ENCODE peak calls at places on chromosomes 13 and 19, in four cellular contexts. P is neural progenitor cell, K is HL-60, I is psoas muscle. O is an unnamed sample. For H3K27me3, the result is how much of the 10 kb centered on the place peaks cover.

GRCh38 chr19:37975071-37975470 is 68.1 kb downstream of the SIPA1L3 start:
- DNase-seq in I (no peak), K (no peak), P (no peak), O (no peak)

GRCh38 chr13:114132419-114133121 is at the start of gene RASA3:
- DNase-seq in K (no peak), I (peak), P (peak), O (peak)

GRCh38 chr19:49017666-49018351 is 918 bp upstream of the LHB start:
- DNase-seq in I (peak), P (peak), K (no peak), O (peak)

GRCh38 chr19:30360378-30361106 is 11.6 kb upstream of the ZNF536 start:
- DNase-seq in I (no peak), P (peak), K (no peak), O (peak)

GRCh38 chr19:42634409-42635232 is 39.9 kb upstream of the CEACAM8 start:
- DNase-seq in I (no peak), P (peak), K (peak), O (peak)

GRCh38 chr19:19642506-19643157 is 825 bp downstream of the GMIP start:
- DNase-seq in K (peak), P (peak), I (no peak), O (peak)

GRCh38 chr19:34639491-34640085 is 37.4 kb downstream of the SCGB2B2 start:
- DNase-seq in P (peak), I (no peak), K (peak), O (peak)

GRCh38 chr19:31803819-31804446 is 454.7 kb upstream of the TSHZ3 start:
- DNase-seq in K (no peak), P (no peak), I (no peak), O (no peak)

GRCh38 chr19:23799321-23799720 is 40.6 kb upstream of the ZNF681 start:
- DNase-seq in I (no peak), P (no peak), K (no peak), O (no peak)

GRCh38 chr13:39600766-39601165 is 2.2 kb downstream of the LHFPL6 start:
- DNase-seq in K (no peak), P (peak), I (peak), O (peak)

GRCh38 chr13:50915562-50915961 is 6.0 kb downstream of the RNASEH2B start:
- DNase-seq in K (no peak), I (no peak), P (peak), O (no peak)

GRCh38 chr19:47209323-47210179 is 21.4 kb downstream of the BBC3 start:
- DNase-seq in P (peak), I (no peak), K (no peak), O (no peak)

GRCh38 chr13:73481265-73481664 is 422.5 kb downstream of the KLF5 start:
- DNase-seq in K (no peak), I (no peak), P (no peak), O (no peak)

GRCh38 chr13:113411216-113412023 is 41.9 kb downstream of the ADPRHL1 start:
- DNase-seq in K (no peak), P (peak), I (peak), O (no peak)

GRCh38 chr13:51849145-51850101 is 4.4 kb upstream of the TMEM272 start:
- DNase-seq in I (no peak), K (no peak), P (peak), O (peak)

DNA sequence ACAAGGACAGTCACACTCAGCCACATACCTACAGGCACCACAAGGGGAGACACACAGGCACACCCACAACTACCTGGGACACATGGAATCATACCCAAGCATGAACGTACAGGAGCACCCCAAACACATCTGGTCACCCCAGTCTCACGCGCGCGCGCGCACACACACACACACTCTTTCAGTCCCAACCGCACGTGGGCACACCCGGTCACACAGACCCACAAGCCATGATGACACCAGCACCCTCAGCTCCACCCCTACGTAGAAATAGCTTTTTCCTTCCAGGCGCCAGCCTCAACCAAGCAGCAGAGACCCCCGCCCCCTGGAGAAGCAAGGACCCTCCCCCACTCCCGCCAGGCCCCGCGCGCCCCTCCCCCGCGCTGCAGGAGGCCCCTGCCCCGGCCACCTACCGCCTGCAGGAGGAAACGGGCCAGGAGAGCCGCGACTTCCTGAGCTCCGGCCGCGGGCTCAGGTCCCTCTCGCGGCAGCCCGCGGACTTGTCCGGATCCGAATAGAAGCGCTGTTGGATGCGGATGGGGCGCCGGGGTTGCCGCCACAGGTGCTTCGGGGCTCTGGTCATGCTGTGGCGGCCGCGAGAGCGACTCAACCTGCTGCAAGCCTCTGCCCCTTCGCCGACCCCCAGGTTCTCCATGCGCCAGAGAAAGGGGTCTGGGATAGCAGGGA is 6.4 kb upstream of the PDE4C start:
- DNase-seq in P (no peak), K (no peak), I (no peak), O (peak)
- TF ChIP-seq CTCF in P (peak), K (no peak), I (no peak), O (peak)

GRCh38 chr19:13102416-13102665 is 317 bp downstream of the LYL1 start:
- DNase-seq in K (no peak), I (no peak), P (no peak), O (no peak)

GRCh38 chr19:13103585-13103923 is 896 bp upstream of the LYL1 start:
- DNase-seq in I (no peak), K (no peak), P (no peak), O (no peak)

GRCh38 chr19:13103961-13104847 is 1.5 kb upstream of the LYL1 start:
- DNase-seq in I (peak), K (peak), P (peak), O (peak)

GRCh38 chr19:13101590-13102415 is 855 bp downstream of the LYL1 start:
- DNase-seq in I (no peak), P (no peak), K (no peak), O (no peak)

DNA sequence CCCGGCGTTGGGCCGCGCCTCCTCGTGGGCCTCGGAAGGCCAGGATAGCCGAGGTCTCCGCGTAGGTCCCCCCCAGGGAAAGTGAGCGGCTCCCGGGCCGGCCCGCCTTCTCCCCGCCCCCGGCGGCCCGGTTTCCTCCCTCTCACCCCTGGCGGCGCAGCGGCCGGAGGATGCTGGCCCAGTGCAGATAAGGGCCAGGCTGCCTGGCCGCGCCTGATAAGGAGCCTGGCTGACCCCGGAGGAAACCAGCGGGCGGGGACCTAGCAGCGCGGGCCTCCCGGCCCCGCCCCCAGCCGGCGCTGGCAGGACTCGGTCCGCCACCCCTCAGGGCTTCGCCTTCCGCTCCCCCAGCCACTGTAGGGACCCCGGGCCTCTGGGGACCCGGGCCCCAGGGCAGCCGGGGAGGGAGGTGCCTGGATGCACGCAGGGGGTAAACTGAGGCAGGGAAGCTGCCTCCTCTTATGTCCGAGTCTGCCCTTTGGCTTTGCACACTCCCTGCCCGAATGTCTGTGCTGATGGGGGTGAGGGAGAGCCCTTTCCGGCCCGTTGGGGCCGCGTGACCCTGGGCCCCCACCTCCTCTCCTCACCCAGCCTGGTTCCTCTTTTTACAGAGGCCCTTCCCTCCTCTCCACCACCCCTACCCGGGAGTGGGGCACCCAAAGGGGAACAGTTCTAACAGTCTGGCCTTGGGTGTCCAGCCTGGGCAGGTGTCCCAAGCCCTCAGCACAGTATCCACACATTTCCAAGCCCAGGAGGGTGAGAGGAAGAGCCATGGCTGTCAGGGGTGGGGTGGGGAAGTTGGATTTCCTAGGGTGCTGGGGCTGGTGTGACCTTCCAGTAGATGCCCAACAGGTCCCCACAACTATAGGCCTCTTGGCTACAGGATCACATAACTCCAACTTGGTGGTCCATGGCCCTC is at the start of gene LYL1:
- DNase-seq in K (peak), I (peak), P (peak), O (peak)
- H3K27ac ChIP-seq in K (peak), I (peak), P (no peak), O (no peak)

DNA sequence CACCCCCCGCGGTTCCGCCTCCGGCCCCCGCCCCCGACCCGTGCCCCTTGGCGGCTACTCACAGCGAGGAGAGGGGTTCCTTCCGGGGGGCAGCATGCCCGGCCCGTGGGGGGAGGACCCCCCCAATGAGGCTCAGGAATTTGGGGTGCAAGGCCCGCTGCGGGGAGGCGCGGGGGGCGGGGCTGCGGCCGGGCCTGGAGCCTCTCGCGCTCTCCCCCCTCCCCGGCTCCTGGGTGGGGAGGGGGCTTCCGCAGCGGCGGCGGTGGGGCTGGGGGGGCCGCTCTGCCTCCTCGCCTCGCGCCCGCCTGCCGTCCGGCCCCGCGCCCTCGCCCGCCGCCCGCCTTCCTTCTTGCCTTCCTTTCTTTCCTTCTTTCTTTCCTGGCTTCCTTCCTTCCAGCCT is 353 bp downstream of the LRRC4B start:
- DNase-seq in K (no peak), I (no peak), P (no peak), O (no peak)
- H3K27me3 ChIP-seq in K (under half), I (under half), P (half or more), O (under half)

GRCh38 chr13:28679628-28680027 is 20.7 kb downstream of the POMP start:
- DNase-seq in I (no peak), K (no peak), P (no peak), O (no peak)
- TF ChIP-seq CTCF in I (peak), K (no peak), P (peak), O (peak)

GRCh38 chr19:40236366-40236765 is 9.9 kb upstream of the CCNP start:
- DNase-seq in P (no peak), I (no peak), K (no peak), O (no peak)

GRCh38 chr19:40236026-40236355 is 9.5 kb upstream of the CCNP start:
- DNase-seq in P (no peak), I (no peak), K (no peak), O (no peak)

GRCh38 chr19:40234429-40235237 is 8.1 kb upstream of the CCNP start:
- DNase-seq in P (no peak), I (no peak), K (no peak), O (no peak)

GRCh38 chr19:40233811-40234389 is 7.4 kb upstream of the CCNP start:
- DNase-seq in P (no peak), I (no peak), K (no peak), O (no peak)

GRCh38 chr19:40235238-40236025 is 8.9 kb upstream of the CCNP start:
- DNase-seq in P (peak), I (no peak), K (no peak), O (peak)
- H3K27ac ChIP-seq in P (no peak), I (no peak), K (no peak), O (no peak)

O was measured in endodermal cell.